ENCODE peak calls at places on chromosomes 11 and 22, in five cellular contexts. One of them, this sample, is unnamed.
A peak's percentile ranks its signal among the peaks of the same experiment; 100 is the strongest.

GRCh38 chr11:96107143-96107829 is 183.4 kb upstream of the MTMR2 start:
- DNase-seq in H4: no peak
- DNase-seq in neural crest cell: peak; percentile 22
- DNase-seq in stimulated activated CD4-positive, alpha-beta T cell treated with anti-CD3 and anti-CD28 coated beads, Interleukin-4, amount 100 ng/mL, for 4 hours: no peak
- DNase-seq in tibial artery: no peak
- DNase-seq in this sample: no peak

GRCh38 chr11:30586251-30587144 is at the start of gene MPPED2:
- DNase-seq in H4: peak; percentile 34
- DNase-seq in neural crest cell: peak; percentile 71
- DNase-seq in tibial artery: peak; percentile 25
- DNase-seq in stimulated activated CD4-positive, alpha-beta T cell treated with anti-CD3 and anti-CD28 coated beads, Interleukin-4, amount 100 ng/mL, for 4 hours: no peak
- DNase-seq in this sample: peak; percentile 72

GRCh38 chr11:103610435-103610834 is 426.0 kb upstream of the DDI1 start:
- DNase-seq in H4: no peak
- DNase-seq in neural crest cell: no peak
- DNase-seq in stimulated activated CD4-positive, alpha-beta T cell treated with anti-CD3 and anti-CD28 coated beads, Interleukin-4, amount 100 ng/mL, for 4 hours: no peak
- DNase-seq in tibial artery: no peak
- DNase-seq in this sample: no peak

GRCh38 chr11:47189100-47189834 is 3.0 kb upstream of the PACSIN3 start:
- DNase-seq in neural crest cell: no peak
- DNase-seq in H4: peak; percentile 62
- DNase-seq in tibial artery: no peak
- DNase-seq in stimulated activated CD4-positive, alpha-beta T cell treated with anti-CD3 and anti-CD28 coated beads, Interleukin-4, amount 100 ng/mL, for 4 hours: no peak
- DNase-seq in this sample: no peak

GRCh38 chr22:26672060-26672471 is 14.7 kb downstream of the MIAT start:
- DNase-seq in neural crest cell: no peak
- DNase-seq in stimulated activated CD4-positive, alpha-beta T cell treated with anti-CD3 and anti-CD28 coated beads, Interleukin-4, amount 100 ng/mL, for 4 hours: no peak
- DNase-seq in H4: no peak
- DNase-seq in tibial artery: no peak
- DNase-seq in this sample: no peak

GRCh38 chr11:46446343-46446751 is 54.8 kb upstream of the CHRM4 start:
- DNase-seq in H4: peak; percentile 41
- DNase-seq in neural crest cell: no peak
- DNase-seq in tibial artery: no peak
- DNase-seq in stimulated activated CD4-positive, alpha-beta T cell treated with anti-CD3 and anti-CD28 coated beads, Interleukin-4, amount 100 ng/mL, for 4 hours: no peak
- DNase-seq in this sample: no peak

GRCh38 chr11:105553015-105553414 is 56.9 kb upstream of the GRIA4 start:
- DNase-seq in neural crest cell: no peak
- DNase-seq in tibial artery: no peak
- DNase-seq in H4: peak; percentile 85
- DNase-seq in stimulated activated CD4-positive, alpha-beta T cell treated with anti-CD3 and anti-CD28 coated beads, Interleukin-4, amount 100 ng/mL, for 4 hours: no peak
- DNase-seq in this sample: no peak

GRCh38 chr11:95660038-95660437 is 129.5 kb downstream of the FAM76B start:
- DNase-seq in stimulated activated CD4-positive, alpha-beta T cell treated with anti-CD3 and anti-CD28 coated beads, Interleukin-4, amount 100 ng/mL, for 4 hours: no peak
- DNase-seq in tibial artery: no peak
- DNase-seq in neural crest cell: no peak
- DNase-seq in H4: no peak
- DNase-seq in this sample: no peak

GRCh38 chr22:20015187-20015625 is 1.4 kb downstream of the ARVCF start:
- DNase-seq in tibial artery: no peak
- DNase-seq in H4: no peak
- DNase-seq in stimulated activated CD4-positive, alpha-beta T cell treated with anti-CD3 and anti-CD28 coated beads, Interleukin-4, amount 100 ng/mL, for 4 hours: no peak
- DNase-seq in neural crest cell: no peak
- DNase-seq in this sample: no peak

GRCh38 chr11:70026726-70027125 is 51.4 kb upstream of the ANO1 start:
- DNase-seq in H4: no peak
- DNase-seq in tibial artery: no peak
- DNase-seq in neural crest cell: no peak
- DNase-seq in stimulated activated CD4-positive, alpha-beta T cell treated with anti-CD3 and anti-CD28 coated beads, Interleukin-4, amount 100 ng/mL, for 4 hours: no peak
- DNase-seq in this sample: no peak

GRCh38 chr22:17742528-17742902 is 31.8 kb downstream of the BID start:
- DNase-seq in tibial artery: no peak
- DNase-seq in neural crest cell: peak; percentile 87
- DNase-seq in H4: peak; percentile 48
- DNase-seq in stimulated activated CD4-positive, alpha-beta T cell treated with anti-CD3 and anti-CD28 coated beads, Interleukin-4, amount 100 ng/mL, for 4 hours: peak; percentile 70
- DNase-seq in this sample: peak; percentile 33

GRCh38 chr11:34151916-34152845 is 46.8 kb downstream of the NAT10 start:
- DNase-seq in stimulated activated CD4-positive, alpha-beta T cell treated with anti-CD3 and anti-CD28 coated beads, Interleukin-4, amount 100 ng/mL, for 4 hours: no peak
- DNase-seq in tibial artery: no peak
- DNase-seq in neural crest cell: no peak
- DNase-seq in H4: no peak
- DNase-seq in this sample: no peak

GRCh38 chr11:33984682-33985389 is 66.7 kb upstream of the CAPRIN1 start:
- DNase-seq in stimulated activated CD4-positive, alpha-beta T cell treated with anti-CD3 and anti-CD28 coated beads, Interleukin-4, amount 100 ng/mL, for 4 hours: no peak
- DNase-seq in tibial artery: no peak
- DNase-seq in neural crest cell: no peak
- DNase-seq in H4: no peak
- DNase-seq in this sample: no peak

GRCh38 chr22:29710193-29710592 is 9.6 kb upstream of the CABP7 start:
- DNase-seq in neural crest cell: no peak
- DNase-seq in tibial artery: no peak
- DNase-seq in H4: no peak
- DNase-seq in stimulated activated CD4-positive, alpha-beta T cell treated with anti-CD3 and anti-CD28 coated beads, Interleukin-4, amount 100 ng/mL, for 4 hours: no peak
- DNase-seq in this sample: no peak

GRCh38 chr11:8531312-8531711 is 62.7 kb downstream of the STK33 start:
- DNase-seq in H4: peak; percentile 80
- DNase-seq in tibial artery: no peak
- DNase-seq in neural crest cell: no peak
- DNase-seq in stimulated activated CD4-positive, alpha-beta T cell treated with anti-CD3 and anti-CD28 coated beads, Interleukin-4, amount 100 ng/mL, for 4 hours: no peak
- DNase-seq in this sample: no peak

GRCh38 chr11:12789574-12789973 is 115.4 kb downstream of the TEAD1 start:
- DNase-seq in H4: no peak
- DNase-seq in stimulated activated CD4-positive, alpha-beta T cell treated with anti-CD3 and anti-CD28 coated beads, Interleukin-4, amount 100 ng/mL, for 4 hours: no peak
- DNase-seq in tibial artery: no peak
- DNase-seq in neural crest cell: no peak
- DNase-seq in this sample: no peak

GRCh38 chr11:115222218-115222862 is 281.9 kb downstream of the CADM1 start:
- DNase-seq in tibial artery: no peak
- DNase-seq in H4: peak; percentile 91
- DNase-seq in neural crest cell: no peak
- DNase-seq in stimulated activated CD4-positive, alpha-beta T cell treated with anti-CD3 and anti-CD28 coated beads, Interleukin-4, amount 100 ng/mL, for 4 hours: no peak
- DNase-seq in this sample: no peak

GRCh38 chr11:68924073-68924925 is 20.6 kb downstream of the IGHMBP2 start:
- DNase-seq in tibial artery: no peak
- DNase-seq in neural crest cell: no peak
- DNase-seq in stimulated activated CD4-positive, alpha-beta T cell treated with anti-CD3 and anti-CD28 coated beads, Interleukin-4, amount 100 ng/mL, for 4 hours: no peak
- DNase-seq in H4: no peak
- DNase-seq in this sample: peak; percentile 59

GRCh38 chr11:111946499-111946898 is 9.4 kb downstream of the DIXDC1 start:
- DNase-seq in stimulated activated CD4-positive, alpha-beta T cell treated with anti-CD3 and anti-CD28 coated beads, Interleukin-4, amount 100 ng/mL, for 4 hours: no peak
- DNase-seq in neural crest cell: no peak
- DNase-seq in H4: no peak
- DNase-seq in tibial artery: no peak
- DNase-seq in this sample: no peak

GRCh38 chr22:42222140-42222539 is 48.3 kb downstream of the TCF20 start:
- DNase-seq in neural crest cell: no peak
- DNase-seq in H4: no peak
- DNase-seq in stimulated activated CD4-positive, alpha-beta T cell treated with anti-CD3 and anti-CD28 coated beads, Interleukin-4, amount 100 ng/mL, for 4 hours: no peak
- DNase-seq in tibial artery: no peak
- DNase-seq in this sample: no peak

GRCh38 chr11:17012712-17013547 is 1.3 kb downstream of the PLEKHA7 start:
- DNase-seq in stimulated activated CD4-positive, alpha-beta T cell treated with anti-CD3 and anti-CD28 coated beads, Interleukin-4, amount 100 ng/mL, for 4 hours: no peak
- DNase-seq in H4: no peak
- DNase-seq in tibial artery: peak; percentile 31
- DNase-seq in neural crest cell: peak; percentile 42
- DNase-seq in this sample: no peak

GRCh38 chr22:28855355-28856094 is 27.8 kb upstream of the ZNRF3 start:
- DNase-seq in H4: peak; percentile 52
- DNase-seq in neural crest cell: peak; percentile 63
- DNase-seq in stimulated activated CD4-positive, alpha-beta T cell treated with anti-CD3 and anti-CD28 coated beads, Interleukin-4, amount 100 ng/mL, for 4 hours: peak; percentile 3
- DNase-seq in tibial artery: peak; percentile 30
- DNase-seq in this sample: peak; percentile 72

GRCh38 chr11:65962136-65962564 is 616 bp downstream of the SART1 start:
- DNase-seq in stimulated activated CD4-positive, alpha-beta T cell treated with anti-CD3 and anti-CD28 coated beads, Interleukin-4, amount 100 ng/mL, for 4 hours: no peak
- DNase-seq in tibial artery: no peak
- DNase-seq in H4: no peak
- DNase-seq in neural crest cell: no peak
- DNase-seq in this sample: no peak

GRCh38 chr11:70663815-70664214 is 265.5 kb downstream of the CTTN start:
- DNase-seq in neural crest cell: no peak
- DNase-seq in stimulated activated CD4-positive, alpha-beta T cell treated with anti-CD3 and anti-CD28 coated beads, Interleukin-4, amount 100 ng/mL, for 4 hours: no peak
- DNase-seq in tibial artery: no peak
- DNase-seq in H4: no peak
- DNase-seq in this sample: no peak

GRCh38 chr11:394034-394857 is at the start of gene PKP3:
- DNase-seq in tibial artery: no peak
- DNase-seq in stimulated activated CD4-positive, alpha-beta T cell treated with anti-CD3 and anti-CD28 coated beads, Interleukin-4, amount 100 ng/mL, for 4 hours: no peak
- DNase-seq in H4: no peak
- DNase-seq in neural crest cell: no peak
- DNase-seq in this sample: no peak

GRCh38 chr11:126636911-126637799 is 281.7 kb downstream of the ST3GAL4 start:
- DNase-seq in neural crest cell: no peak
- DNase-seq in tibial artery: no peak
- DNase-seq in H4: peak; percentile 14
- DNase-seq in stimulated activated CD4-positive, alpha-beta T cell treated with anti-CD3 and anti-CD28 coated beads, Interleukin-4, amount 100 ng/mL, for 4 hours: no peak
- DNase-seq in this sample: no peak

GRCh38 chr11:117818036-117818858 is 6.3 kb downstream of the FXYD2 start:
- DNase-seq in neural crest cell: no peak
- DNase-seq in tibial artery: no peak
- DNase-seq in stimulated activated CD4-positive, alpha-beta T cell treated with anti-CD3 and anti-CD28 coated beads, Interleukin-4, amount 100 ng/mL, for 4 hours: peak; percentile 34
- DNase-seq in H4: no peak
- DNase-seq in this sample: no peak

GRCh38 chr11:3126207-3126865 is 38.8 kb downstream of the OSBPL5 start:
- DNase-seq in tibial artery: no peak
- DNase-seq in neural crest cell: no peak
- DNase-seq in stimulated activated CD4-positive, alpha-beta T cell treated with anti-CD3 and anti-CD28 coated beads, Interleukin-4, amount 100 ng/mL, for 4 hours: no peak
- DNase-seq in H4: no peak
- DNase-seq in this sample: no peak

GRCh38 chr11:1759151-1759850 is 4.4 kb downstream of the CTSD start:
- DNase-seq in tibial artery: no peak
- DNase-seq in neural crest cell: no peak
- DNase-seq in H4: no peak
- DNase-seq in stimulated activated CD4-positive, alpha-beta T cell treated with anti-CD3 and anti-CD28 coated beads, Interleukin-4, amount 100 ng/mL, for 4 hours: no peak
- DNase-seq in this sample: no peak

GRCh38 chr22:48974443-48975251 is 853.0 kb downstream of the BRD1 start:
- DNase-seq in stimulated activated CD4-positive, alpha-beta T cell treated with anti-CD3 and anti-CD28 coated beads, Interleukin-4, amount 100 ng/mL, for 4 hours: no peak
- DNase-seq in neural crest cell: no peak
- DNase-seq in H4: no peak
- DNase-seq in tibial artery: no peak
- DNase-seq in this sample: no peak

GRCh38 chr11:117226388-117227385 is 5.2 kb downstream of the PCSK7 start:
- DNase-seq in H4: peak; percentile 63
- DNase-seq in tibial artery: no peak
- DNase-seq in stimulated activated CD4-positive, alpha-beta T cell treated with anti-CD3 and anti-CD28 coated beads, Interleukin-4, amount 100 ng/mL, for 4 hours: no peak
- DNase-seq in neural crest cell: peak; percentile 38
- DNase-seq in this sample: no peak

GRCh38 chr11:86670179-86670578 is 2.2 kb downstream of the ME3 start:
- DNase-seq in stimulated activated CD4-positive, alpha-beta T cell treated with anti-CD3 and anti-CD28 coated beads, Interleukin-4, amount 100 ng/mL, for 4 hours: no peak
- DNase-seq in tibial artery: no peak
- DNase-seq in neural crest cell: no peak
- DNase-seq in H4: peak; percentile 24
- DNase-seq in this sample: no peak

GRCh38 chr11:69642549-69642912 is 1.6 kb downstream of the CCND1 start:
- DNase-seq in H4: no peak
- DNase-seq in neural crest cell: no peak
- DNase-seq in stimulated activated CD4-positive, alpha-beta T cell treated with anti-CD3 and anti-CD28 coated beads, Interleukin-4, amount 100 ng/mL, for 4 hours: peak; percentile 68
- DNase-seq in tibial artery: no peak
- DNase-seq in this sample: no peak

GRCh38 chr11:127017482-127017881 is 16.9 kb upstream of the KIRREL3 start:
- DNase-seq in tibial artery: no peak
- DNase-seq in neural crest cell: peak; percentile 36
- DNase-seq in stimulated activated CD4-positive, alpha-beta T cell treated with anti-CD3 and anti-CD28 coated beads, Interleukin-4, amount 100 ng/mL, for 4 hours: no peak
- DNase-seq in H4: peak; percentile 74
- DNase-seq in this sample: no peak

GRCh38 chr11:62647609-62648005 is 1.2 kb upstream of the GANAB start:
- DNase-seq in tibial artery: no peak
- DNase-seq in stimulated activated CD4-positive, alpha-beta T cell treated with anti-CD3 and anti-CD28 coated beads, Interleukin-4, amount 100 ng/mL, for 4 hours: no peak
- DNase-seq in H4: no peak
- DNase-seq in neural crest cell: no peak
- DNase-seq in this sample: no peak